ENCODE peak calls at places on chromosomes 3 and 15, in six cellular contexts. E, J, L, R, T and M are unnamed samples.

GRCh38 chr3:186949281-186949982 is 19.1 kb downstream of the ST6GAL1 start:
- DNase-seq in E (no peak), J (no peak), L (peak), R (no peak), T (no peak), M (no peak)

GRCh38 chr3:127473244-127474024 is 117.1 kb downstream of the TPRA1 start:
- DNase-seq in E (no peak), J (no peak), L (no peak), R (peak), T (peak), M (no peak)

GRCh38 chr3:169389925-169390253 is 273.6 kb downstream of the MECOM start:
- DNase-seq in E (no peak), J (no peak), L (no peak), R (peak), T (no peak), M (no peak)

GRCh38 chr15:66834863-66835557 is 133.0 kb downstream of the SMAD6 start:
- DNase-seq in E (no peak), J (peak), L (no peak), R (no peak), T (no peak), M (no peak)

GRCh38 chr3:74079961-74080562 is 455.3 kb upstream of the PDZRN3 start:
- DNase-seq in E (no peak), J (no peak), L (peak), R (no peak), T (no peak), M (no peak)

GRCh38 chr15:31442203-31443090 is 115.8 kb downstream of the KLF13 start:
- DNase-seq in E (no peak), J (peak), L (peak), R (no peak), T (no peak), M (no peak)

GRCh38 chr3:64612916-64613526 is 74.8 kb downstream of the ADAMTS9 start:
- DNase-seq in E (no peak), J (no peak), L (no peak), R (peak), T (no peak), M (no peak)

GRCh38 chr3:41434781-41435180 is 235.5 kb downstream of the CTNNB1 start:
- DNase-seq in E (no peak), J (no peak), L (no peak), R (no peak), T (no peak), M (no peak)

GRCh38 chr15:62469874-62470688 is 305.0 kb upstream of the C2CD4B start:
- DNase-seq in E (no peak), J (peak), L (peak), R (peak), T (no peak), M (no peak)

GRCh38 chr15:68817304-68818087 is 3.2 kb downstream of the ANP32A start:
- DNase-seq in E (peak), J (peak), L (peak), R (peak), T (peak), M (peak)